ENCODE peak calls at places on chromosomes 5 and 9, in ten cellular contexts. U, O, K, I, V, X, Y, N, T and G are unnamed samples.

GRCh38 chr9:74496819-74497749 is at the start of gene RORB:
- DNase-seq in X (no peak), N (peak; percentile 8), I (peak; percentile 78), K (no peak), V (peak; percentile 4), T (peak; percentile 61), U (peak; percentile 24), O (peak; percentile 21), Y (peak; percentile 60), G (no peak)

GRCh38 chr5:43851741-43852140 is 248.8 kb downstream of the NNT start:
- DNase-seq in T (no peak), I (no peak), V (no peak), X (no peak), K (no peak), N (no peak), Y (no peak), O (no peak), U (no peak), G (no peak)

GRCh38 chr5:38757451-38758245 is 88.2 kb upstream of the OSMR start:
- DNase-seq in U (no peak), K (no peak), X (no peak), I (no peak), V (no peak), O (no peak), Y (peak; percentile 16), T (peak; percentile 71), N (peak; percentile 37), G (no peak)

GRCh38 chr9:129838707-129839259 is 3.5 kb downstream of the USP20 start:
- DNase-seq in O (peak; percentile 35), T (peak; percentile 54), Y (no peak), I (no peak), K (peak; percentile 50), V (no peak), X (no peak), U (peak; percentile 25), N (peak; percentile 79), G (no peak)

GRCh38 chr9:92748233-92748497 is 16.5 kb downstream of the BICD2 start:
- DNase-seq in X (no peak), Y (no peak), I (no peak), T (no peak), K (no peak), U (no peak), N (no peak), V (no peak), O (no peak), G (no peak)

GRCh38 chr9:26163931-26164330 is 485.7 kb upstream of the TUSC1 start:
- DNase-seq in I (no peak), T (no peak), X (no peak), O (no peak), N (peak; percentile 47), U (no peak), K (peak; percentile 15), Y (no peak), V (no peak), G (no peak)

GRCh38 chr9:107193251-107193650 is 89.8 kb upstream of the RAD23B start:
- DNase-seq in Y (no peak), I (no peak), U (no peak), T (no peak), V (no peak), N (no peak), K (no peak), O (no peak), X (no peak), G (no peak)

GRCh38 chr5:61402970-61403369 is 70.9 kb downstream of the ZSWIM6 start:
- DNase-seq in N (peak; percentile 49), T (no peak), I (no peak), V (no peak), K (no peak), Y (no peak), U (no peak), O (no peak), X (no peak), G (no peak)

GRCh38 chr9:87499455-87500015 is 1.9 kb downstream of the DAPK1 start:
- DNase-seq in I (no peak), U (no peak), T (no peak), Y (no peak), O (no peak), X (no peak), K (no peak), N (no peak), V (no peak), G (no peak)

GRCh38 chr9:87501806-87502205 is 4.1 kb downstream of the DAPK1 start:
- DNase-seq in U (no peak), V (no peak), I (no peak), X (no peak), T (no peak), K (no peak), N (no peak), Y (no peak), O (no peak), G (no peak)

GRCh38 chr9:87500894-87501656 is 3.4 kb downstream of the DAPK1 start:
- DNase-seq in O (no peak), X (no peak), V (no peak), N (no peak), Y (no peak), U (no peak), T (no peak), I (no peak), K (no peak), G (no peak)

GRCh38 chr9:87498816-87499454 is 1.3 kb downstream of the DAPK1 start:
- DNase-seq in Y (no peak), K (no peak), O (no peak), N (no peak), U (no peak), V (no peak), X (no peak), I (no peak), T (no peak), G (no peak)

GRCh38 chr9:87500491-87500890 is 2.8 kb downstream of the DAPK1 start:
- DNase-seq in T (peak; percentile 38), N (no peak), O (no peak), U (no peak), K (no peak), I (no peak), V (no peak), X (no peak), Y (no peak), G (no peak)
- TF ChIP-seq CTCF in T (no peak), N (no peak), O (no peak), U (no peak), K (no peak), I (no peak), V (peak; percentile 13), X (no peak), Y (no peak), G (peak; percentile 32)

GRCh38 chr9:116152390-116152789 is 1.2 kb upstream of the PAPPA start:
- DNase-seq in U (no peak), V (no peak), T (peak; percentile 76), I (no peak), X (no peak), K (no peak), Y (no peak), O (peak; percentile 43), N (peak; percentile 75), G (no peak)

GRCh38 chr9:116154976-116155699 is 1.5 kb downstream of the PAPPA start:
- DNase-seq in N (peak; percentile 79), X (no peak), V (no peak), O (no peak), I (no peak), K (no peak), T (peak; percentile 87), U (no peak), Y (no peak), G (no peak)

GRCh38 chr9:116152941-116153764 is 438 bp upstream of the PAPPA start:
- DNase-seq in O (peak; percentile 38), K (peak; percentile 55), U (peak; percentile 30), I (no peak), N (peak; percentile 93), Y (no peak), T (peak; percentile 84), X (no peak), V (no peak), G (no peak)

GRCh38 chr9:116154334-116154975 is 864 bp downstream of the PAPPA start:
- DNase-seq in I (no peak), U (peak; percentile 22), Y (no peak), T (no peak), N (no peak), O (no peak), X (no peak), K (no peak), V (no peak), G (no peak)

DNA sequence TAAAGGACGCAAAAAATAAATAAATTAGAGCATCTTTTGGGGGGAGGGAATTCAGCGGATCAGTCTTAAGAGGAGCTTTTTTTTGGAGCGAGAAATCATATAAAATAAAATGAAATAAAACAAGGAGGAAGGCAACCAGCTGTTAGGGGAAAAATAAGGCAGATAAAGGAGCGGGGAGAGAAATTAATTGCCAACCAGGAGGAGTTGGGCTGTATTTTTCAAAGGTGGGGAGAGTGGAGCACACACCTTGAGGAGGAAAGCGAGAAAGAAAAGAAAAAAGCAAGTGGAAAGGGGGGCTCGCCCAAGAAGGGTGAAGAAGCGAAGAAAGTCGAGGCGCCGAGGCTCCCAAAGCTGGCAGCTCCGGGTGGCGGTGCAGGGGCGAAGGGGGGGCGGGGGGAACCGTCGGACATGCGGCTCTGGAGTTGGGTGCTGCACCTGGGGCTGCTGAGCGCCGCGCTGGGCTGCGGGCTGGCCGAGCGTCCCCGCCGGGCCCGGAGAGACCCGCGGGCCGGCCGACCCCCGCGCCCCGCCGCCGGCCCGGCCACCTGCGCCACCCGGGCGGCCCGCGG is at the start of gene PAPPA:
- DNase-seq in N (no peak), O (no peak), T (no peak), V (no peak), X (no peak), Y (no peak), K (no peak), I (no peak), U (no peak), G (no peak)
- H3K4me3 ChIP-seq in N (peak within 1 kb of the TSS; percentile 93), O (peak within 1 kb of the TSS; percentile 35), T (peak within 1 kb of the TSS; percentile 83), V (peak within 1 kb of the TSS; percentile 57), X (peak within 1 kb of the TSS; percentile 59), Y (peak within 1 kb of the TSS; percentile 35), K (peak within 1 kb of the TSS; percentile 89), I (peak within 1 kb of the TSS; percentile 60), U (peak within 1 kb of the TSS; percentile 80), G (peak within 1 kb of the TSS; percentile 65)

GRCh38 chr9:2625427-2625826 is 3.8 kb downstream of the VLDLR start:
- DNase-seq in Y (no peak), N (no peak), V (no peak), O (no peak), U (no peak), X (no peak), K (no peak), T (no peak), I (no peak), G (no peak)
- TF ChIP-seq CTCF in Y (peak; percentile 15), N (no peak), V (peak; percentile 1), O (no peak), U (no peak), X (peak; percentile 14), K (no peak), T (peak; percentile 1), I (no peak), G (peak; percentile 32)

DNA sequence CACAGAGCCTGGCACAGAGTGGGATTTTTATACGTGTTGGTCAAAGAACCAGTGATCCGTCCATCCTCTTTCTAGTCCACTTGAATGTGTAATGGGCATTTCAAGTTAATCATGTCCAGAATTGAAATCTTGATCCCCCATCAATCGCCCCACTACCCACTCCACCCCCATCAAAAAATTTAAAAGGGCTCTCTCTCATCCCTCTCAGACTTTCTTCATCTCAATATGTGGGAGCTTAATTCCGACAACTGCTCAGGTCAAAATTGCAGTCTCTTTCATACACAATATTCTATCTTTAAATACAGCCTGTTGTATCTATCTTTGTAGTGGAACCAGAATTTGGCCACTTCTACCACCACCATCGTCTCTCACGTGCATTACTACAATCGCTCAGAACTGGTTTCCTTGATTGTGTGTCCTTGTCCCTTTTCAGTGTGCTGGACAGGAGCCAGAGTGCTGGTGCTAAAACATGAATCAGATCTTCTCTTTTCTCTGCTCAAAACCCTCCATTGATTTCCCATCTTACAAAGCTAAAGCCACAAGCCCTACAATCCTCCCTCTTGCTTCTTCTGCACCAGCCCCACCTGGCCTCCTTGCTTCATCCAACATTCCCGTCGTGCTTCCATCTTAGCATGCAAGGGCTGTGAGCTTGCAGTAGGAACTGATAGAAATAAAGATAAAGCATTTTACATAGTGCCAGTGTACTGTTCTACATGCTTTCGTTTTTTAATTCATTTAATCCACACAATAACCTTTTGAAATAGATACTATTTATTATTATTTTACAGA is 830 bp upstream of the KIF3A start:
- DNase-seq in V (no peak), T (no peak), Y (no peak), K (no peak), O (no peak), I (peak; percentile 49), U (no peak), N (no peak), X (no peak), G (no peak)
- H3K4me3 ChIP-seq in V (no peak overlapping the region), T (no peak overlapping the region), Y (peak overlapping the region; percentile 63), K (peak overlapping the region; percentile 91), O (no peak overlapping the region), I (peak overlapping the region; percentile 98), U (peak overlapping the region; percentile 91), N (peak overlapping the region; percentile 84), X (no peak overlapping the region), G (peak overlapping the region; percentile 97)